ENCODE peak calls at places on chromosomes 7 and 10, in five cellular contexts. Q is GM12878, Y is lung, A is uterus, H is lower lobe of right lung. J is an unnamed sample. For H3K27me3, the result is how much of the 10 kb centered on the place peaks cover.

GRCh38 chr7:132206594-132206993 is 369.7 kb downstream of the PLXNA4 start:
- DNase-seq in A (no peak), Y (no peak), Q (no peak), H (no peak), J (no peak)

GRCh38 chr10:6142644-6143043 is 53.8 kb downstream of the RBM17 start:
- DNase-seq in H (no peak), Q (no peak), Y (no peak), A (no peak), J (no peak)

GRCh38 chr10:58599927-58600553 is 87.4 kb downstream of the BICC1 start:
- DNase-seq in H (no peak), Y (no peak), Q (no peak), A (no peak), J (no peak)

GRCh38 chr7:93992423-93993110 is 11.6 kb downstream of the BET1 start:
- DNase-seq in A (no peak), H (no peak), Y (no peak), Q (no peak), J (no peak)

GRCh38 chr7:77553123-77553522 is 16.0 kb downstream of the PTPN12 start:
- DNase-seq in H (no peak), Y (no peak), A (no peak), Q (no peak), J (no peak)

GRCh38 chr7:134931487-134931886 is 54.8 kb upstream of the AGBL3 start:
- DNase-seq in H (no peak), Q (no peak), Y (no peak), A (peak), J (no peak)

GRCh38 chr10:548212-548897 is 141.1 kb downstream of the DIP2C start:
- DNase-seq in Y (no peak), H (no peak), A (no peak), Q (no peak), J (no peak)

GRCh38 chr10:66362522-66362921 is 563.3 kb upstream of the LRRTM3 start:
- DNase-seq in A (no peak), H (no peak), Y (no peak), Q (no peak), J (no peak)

GRCh38 chr7:83055197-83055596 is 107.5 kb downstream of the PCLO start:
- DNase-seq in H (no peak), A (no peak), Y (no peak), Q (no peak), J (no peak)

GRCh38 chr7:90749774-90750173 is 153.7 kb downstream of the CDK14 start:
- DNase-seq in Y (no peak), A (no peak), H (no peak), Q (no peak), J (no peak)

GRCh38 chr10:34723746-34724145 is 91.3 kb downstream of the PARD3 start:
- DNase-seq in A (peak), Q (no peak), Y (no peak), H (no peak), J (no peak)

GRCh38 chr7:78141533-78142281 is 343.1 kb downstream of the PHTF2 start:
- DNase-seq in Q (no peak), A (no peak), Y (no peak), H (no peak), J (no peak)

GRCh38 chr10:126080303-126080825 is 184.0 kb downstream of the FANK1 start:
- DNase-seq in H (no peak), Q (no peak), Y (no peak), A (no peak), J (no peak)

GRCh38 chr10:34092891-34093290 is 722.2 kb downstream of the PARD3 start:
- DNase-seq in Q (no peak), Y (no peak), A (no peak), H (no peak), J (no peak)

GRCh38 chr10:118982366-118982765 is 47.1 kb upstream of the NANOS1 start:
- DNase-seq in Y (no peak), A (no peak), H (no peak), Q (no peak), J (no peak)

GRCh38 chr10:84375011-84375410 is 46.6 kb downstream of the CCSER2 start:
- DNase-seq in A (no peak), Y (no peak), H (no peak), Q (peak), J (peak)

GRCh38 chr7:34165927-34166550 is 260.7 kb downstream of the BMPER start:
- DNase-seq in A (no peak), Y (no peak), H (no peak), Q (no peak), J (no peak)

GRCh38 chr10:84424731-84425165 is 96.4 kb downstream of the CCSER2 start:
- DNase-seq in Y (peak), A (peak), Q (peak), H (peak), J (no peak)

GRCh38 chr10:85319150-85319549 is 990.8 kb downstream of the CCSER2 start:
- DNase-seq in Q (no peak), H (no peak), A (no peak), Y (no peak), J (no peak)

GRCh38 chr7:95972554-95972953 is 200.2 kb downstream of the DYNC1I1 start:
- DNase-seq in A (no peak), Q (no peak), Y (no peak), H (no peak), J (no peak)

GRCh38 chr7:70040971-70041766 is 442.9 kb downstream of the AUTS2 start:
- DNase-seq in A (no peak), Y (no peak), H (no peak), Q (no peak), J (no peak)

GRCh38 chr7:147535619-147536200 is 1054.9 kb upstream of the C7orf33 start:
- DNase-seq in Y (no peak), Q (no peak), H (no peak), A (no peak), J (no peak)

GRCh38 chr7:130486114-130486962 is 5.5 kb upstream of the MEST start:
- DNase-seq in A (no peak), H (peak), Y (peak), Q (no peak), J (peak)

GRCh38 chr10:126131338-126131737 is 235.0 kb downstream of the FANK1 start:
- DNase-seq in A (no peak), Q (no peak), H (no peak), Y (no peak), J (no peak)

GRCh38 chr10:13858709-13859108 is 271.9 kb downstream of the PRPF18 start:
- DNase-seq in Q (no peak), A (no peak), H (no peak), Y (no peak), J (no peak)

GRCh38 chr7:134708692-134709091 is 62.0 kb downstream of the BPGM start:
- DNase-seq in Q (no peak), A (no peak), Y (no peak), H (no peak), J (no peak)

GRCh38 chr7:1061180-1061579 is 16.8 kb downstream of the GPR146 start:
- DNase-seq in Y (no peak), Q (no peak), A (no peak), H (no peak), J (no peak)
- H3K4me3 ChIP-seq in Y (no peak), Q (peak), A (no peak), H (no peak), J (no peak)

DNA sequence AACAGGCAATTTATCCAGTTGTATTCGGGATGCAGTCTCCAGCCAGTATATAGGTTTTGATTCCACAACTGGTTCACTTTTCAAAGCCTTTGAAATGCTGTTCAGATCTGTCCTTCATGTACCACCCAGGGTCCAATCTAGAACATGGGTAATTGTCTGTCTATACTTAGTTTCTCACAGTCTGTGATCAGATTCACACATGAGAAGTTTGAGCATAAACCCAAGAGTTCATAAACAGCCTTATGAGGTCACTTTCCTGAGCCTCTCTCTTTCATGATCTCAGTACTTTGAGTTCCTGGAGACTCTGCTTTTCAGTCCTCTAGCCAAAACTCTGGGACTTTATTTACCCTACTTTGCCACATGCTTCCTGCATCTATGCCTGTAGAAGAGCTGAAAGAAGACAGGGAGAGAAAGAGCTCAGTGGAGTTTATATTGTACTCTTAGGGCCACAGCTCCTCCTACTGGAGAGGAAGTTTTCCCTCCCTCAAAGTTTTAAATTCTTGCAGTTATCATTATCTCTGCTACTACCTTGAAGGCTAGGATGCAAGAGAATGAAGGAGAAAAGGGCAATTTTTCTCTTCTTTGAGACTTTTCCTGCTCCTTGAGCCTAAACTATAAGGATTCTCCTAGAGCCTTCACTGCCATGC is 172.0 kb downstream of the ZEB1 start:
- DNase-seq in Q (peak), A (no peak), Y (no peak), H (no peak), J (peak)
- TF ChIP-seq CTCF in Q (peak), A (no peak), Y (peak), H (peak), J (peak)

GRCh38 chr7:39432368-39432767 is 133.8 kb upstream of the YAE1 start:
- DNase-seq in Y (no peak), A (no peak), Q (no peak), H (no peak), J (no peak)
- H3K27me3 ChIP-seq in Y (under half), A (under half), Q (under half), H (under half), J (under half)

GRCh38 chr7:128743112-128743772 is 4.1 kb downstream of the CALU start:
- DNase-seq in Y (no peak), A (no peak), H (no peak), Q (no peak), J (no peak)

GRCh38 chr7:128740996-128741395 is 1.8 kb downstream of the CALU start:
- DNase-seq in H (no peak), Q (no peak), A (no peak), Y (no peak), J (no peak)

GRCh38 chr7:128739990-128740682 is 977 bp downstream of the CALU start:
- DNase-seq in Y (no peak), A (no peak), H (no peak), Q (no peak), J (no peak)

GRCh38 chr7:128741491-128741890 is 2.3 kb downstream of the CALU start:
- DNase-seq in Q (no peak), Y (no peak), H (no peak), A (no peak), J (no peak)

GRCh38 chr7:128742206-128742605 is 3.0 kb downstream of the CALU start:
- DNase-seq in Y (no peak), Q (no peak), A (no peak), H (no peak), J (no peak)
- H3K4me3 ChIP-seq in Y (no peak), Q (no peak), A (no peak), H (no peak), J (no peak)

GRCh38 chr7:142298631-142299030 is 40.8 kb upstream of the PRSS58 start:
- DNase-seq in A (no peak), Y (no peak), H (no peak), Q (no peak), J (no peak)

GRCh38 chr7:142301299-142301698 is 43.4 kb upstream of the PRSS58 start:
- DNase-seq in Y (no peak), H (no peak), A (no peak), Q (no peak), J (no peak)

GRCh38 chr7:142299226-142299625 is 41.4 kb upstream of the PRSS58 start:
- DNase-seq in H (no peak), A (no peak), Q (no peak), Y (no peak), J (no peak)

GRCh38 chr7:142301923-142302550 is 44.2 kb upstream of the PRSS58 start:
- DNase-seq in Q (no peak), Y (no peak), H (no peak), A (no peak), J (no peak)

GRCh38 chr7:142300689-142301088 is 42.8 kb upstream of the PRSS58 start:
- DNase-seq in Q (no peak), A (no peak), H (no peak), Y (no peak), J (no peak)
- TF ChIP-seq CTCF in Q (peak), A (no peak), H (no peak), Y (no peak), J (peak)

GRCh38 chr7:128108129-128108528 is 76.9 kb upstream of the LRRC4 start:
- DNase-seq in A (no peak), Q (no peak), Y (no peak), H (no peak), J (no peak)

GRCh38 chr7:128104109-128104742 is 73.0 kb upstream of the LRRC4 start:
- DNase-seq in Y (no peak), H (peak), Q (no peak), A (no peak), J (peak)

GRCh38 chr7:128103498-128104108 is 72.4 kb upstream of the LRRC4 start:
- DNase-seq in A (peak), Q (no peak), Y (no peak), H (peak), J (peak)

GRCh38 chr7:128106840-128107239 is 75.6 kb upstream of the LRRC4 start:
- DNase-seq in Y (no peak), A (no peak), H (no peak), Q (no peak), J (no peak)

DNA sequence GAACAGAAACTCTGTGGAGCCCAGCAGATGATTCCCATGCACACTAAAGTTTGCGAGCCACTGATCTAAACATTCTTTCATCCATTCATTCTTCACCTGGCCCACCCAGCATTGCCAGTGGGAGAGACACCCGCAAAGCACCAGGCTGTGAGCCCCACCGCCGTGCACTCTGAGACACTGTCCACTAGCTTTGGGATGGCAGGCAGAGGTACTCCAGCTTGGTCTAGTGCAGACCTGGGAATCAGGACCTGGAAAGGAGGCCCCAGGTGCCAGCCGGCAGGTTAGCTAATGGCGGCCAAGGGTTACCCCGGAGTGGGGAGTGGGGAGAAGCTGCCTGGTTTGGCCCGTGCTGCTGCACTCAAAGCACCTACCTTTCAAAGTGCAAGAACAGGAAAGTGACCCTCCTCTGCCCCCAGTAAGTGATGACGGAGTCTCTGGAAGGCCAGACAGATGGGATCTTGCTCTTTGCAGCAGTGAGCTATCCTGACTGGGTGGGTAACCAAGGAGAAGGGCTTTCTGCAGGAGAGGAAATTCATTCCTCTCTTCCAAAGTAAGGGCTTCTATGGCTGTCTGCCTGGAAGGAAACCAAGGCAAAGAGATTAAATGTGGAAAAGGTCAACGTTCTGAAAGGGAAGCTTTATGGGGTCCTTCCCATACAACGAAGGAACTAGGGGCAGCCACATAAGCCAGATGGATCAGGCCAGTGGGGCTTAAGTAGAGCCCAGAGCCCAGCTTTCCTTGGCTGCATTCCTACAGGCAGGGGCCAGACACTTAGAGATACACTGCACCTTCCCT is 74.2 kb upstream of the LRRC4 start:
- DNase-seq in Q (no peak), H (peak), A (no peak), Y (no peak), J (no peak)
- H3K27me3 ChIP-seq in Q (under half), H (under half), A (under half), Y (under half), J (under half)